ENCODE peak calls at places on chromosomes 11 and 22, in seven cellular contexts. M is dorsolateral prefrontal cortex; P is activated T-helper 2 cell treated with anti-CD3 and anti-CD28 coated beads, Interferon-gamma antibody, Interleukin-2, Interleukin-4, amounts not matched to agents 10 μg/mL and 5 μg/mL and 100 μg/mL, durations not matched to agents 14 hours and 24 hours and 36 hours; Y is IMR-90; Q is breast epithelium; L is GM13977; U is upper lobe of right lung. B is an unnamed sample.

GRCh38 chr22:49979587-49980264 is 19.2 kb downstream of the PIM3 start:
- DNase-seq in M (peak; percentile 23), P (peak; percentile 10), Y (no peak), Q (peak; percentile 37), L (no peak), U (peak; percentile 64), B (no peak)

GRCh38 chr11:3188496-3189192 is 23.5 kb upstream of the OSBPL5 start:
- DNase-seq in M (no peak), P (no peak), Y (no peak), Q (peak; percentile 43), L (no peak), U (no peak), B (peak; percentile 10)

GRCh38 chr11:114317738-114318137 is 21.5 kb downstream of the NNMT start:
- DNase-seq in M (no peak), P (no peak), Y (peak; percentile 67), Q (no peak), L (no peak), U (peak; percentile 68), B (no peak)

GRCh38 chr11:114173836-114174235 is 114.3 kb downstream of the ZBTB16 start:
- DNase-seq in M (no peak), P (no peak), Y (no peak), Q (no peak), L (no peak), U (no peak), B (no peak)

GRCh38 chr11:46278387-46279173 is 1.1 kb downstream of the CREB3L1 start:
- DNase-seq in M (peak; percentile 46), P (no peak), Y (peak; percentile 59), Q (no peak), L (peak; percentile 75), U (peak; percentile 89), B (no peak)

GRCh38 chr22:44710474-44711235 is 8.7 kb downstream of the PRR5 start:
- DNase-seq in M (no peak), P (no peak), Y (no peak), Q (no peak), L (peak; percentile 60), U (no peak), B (no peak)

GRCh38 chr11:587978-588380 is 11.7 kb downstream of the PHRF1 start:
- DNase-seq in M (no peak), P (peak; percentile 60), Y (peak; percentile 58), Q (no peak), L (no peak), U (peak; percentile 82), B (peak; percentile 42)

GRCh38 chr11:69397732-69398131 is 83.7 kb upstream of the LINC01488 start:
- DNase-seq in M (no peak), P (no peak), Y (no peak), Q (no peak), L (no peak), U (no peak), B (no peak)